ENCODE peak calls at places on chromosomes 4 and X, in eight cellular contexts. Z, E, M, D, Y, K, P and G are unnamed samples.

GRCh38 chrX:63349307-63349706 is 1.8 kb downstream of the SPIN4 start:
- DNase-seq in Z (no peak), Y (no peak), D (peak), P (peak), K (no peak), E (no peak), M (no peak), G (no peak)

GRCh38 chr4:142358656-142359055 is 487.4 kb downstream of the INPP4B start:
- DNase-seq in Y (no peak), P (peak), K (no peak), D (no peak), M (no peak), E (no peak), Z (no peak), G (no peak)

GRCh38 chrX:150454083-150454482 is 91.0 kb downstream of the MAMLD1 start:
- DNase-seq in E (no peak), D (no peak), M (no peak), K (no peak), Y (no peak), Z (no peak), P (no peak), G (no peak)

GRCh38 chr4:8771258-8771590 is 100.4 kb downstream of the HMX1 start:
- DNase-seq in P (peak), D (no peak), E (no peak), M (no peak), Y (no peak), K (no peak), Z (no peak), G (no peak)

GRCh38 chr4:187139116-187139515 is 415.5 kb upstream of the FAT1 start:
- DNase-seq in Y (no peak), P (no peak), E (no peak), K (no peak), Z (no peak), D (no peak), M (no peak), G (no peak)

GRCh38 chr4:46931981-46932380 is 22.9 kb upstream of the COX7B2 start:
- DNase-seq in D (peak), Z (peak), K (peak), M (no peak), P (peak), E (peak), Y (peak), G (no peak)

GRCh38 chr4:89316931-89317366 is 9.3 kb upstream of the GPRIN3 start:
- DNase-seq in Z (no peak), D (peak), E (peak), M (no peak), K (peak), Y (peak), P (no peak), G (no peak)

GRCh38 chr4:108113229-108113628 is 55.5 kb downstream of the LEF1 start:
- DNase-seq in K (no peak), D (no peak), M (no peak), P (no peak), Z (no peak), E (no peak), Y (no peak), G (no peak)

GRCh38 chr4:116361782-116362181 is 723.6 kb downstream of the TRAM1L1 start:
- DNase-seq in M (no peak), P (no peak), D (no peak), Y (peak), E (peak), K (peak), Z (no peak), G (no peak)

GRCh38 chr4:154004450-154004849 is 215.6 kb upstream of the SFRP2 start:
- DNase-seq in D (no peak), Z (no peak), P (no peak), E (no peak), Y (no peak), M (no peak), K (peak), G (no peak)

GRCh38 chr4:186015212-186015817 is 53.6 kb upstream of the TLR3 start:
- DNase-seq in K (no peak), M (no peak), Z (no peak), D (peak), Y (no peak), P (no peak), E (no peak), G (no peak)

GRCh38 chr4:152968806-152969394 is 32.8 kb downstream of the FHDC1 start:
- DNase-seq in Y (peak), Z (no peak), M (peak), K (peak), P (no peak), E (peak), D (peak), G (no peak)

GRCh38 chr4:73446336-73446938 is 10.4 kb downstream of the AFP start:
- DNase-seq in Z (no peak), D (peak), E (peak), Y (peak), P (peak), M (peak), K (peak), G (peak)

GRCh38 chrX:132651411-132652086 is 162.7 kb upstream of the MBNL3 start:
- DNase-seq in D (peak), Y (peak), M (peak), E (peak), P (no peak), K (peak), Z (no peak), G (no peak)

GRCh38 chr4:80187677-80188076 is 9.6 kb upstream of the PRDM8 start:
- DNase-seq in K (no peak), P (no peak), D (no peak), E (no peak), Z (no peak), M (no peak), Y (no peak), G (no peak)

GRCh38 chr4:5970381-5971076 is 47.7 kb downstream of the C4orf50 start:
- DNase-seq in Z (no peak), Y (no peak), P (no peak), M (no peak), K (no peak), D (no peak), E (no peak), G (no peak)

GRCh38 chr4:12761694-12762093 is 722.4 kb downstream of the RAB28 start:
- DNase-seq in D (no peak), P (no peak), Z (no peak), K (no peak), Y (no peak), E (no peak), M (no peak), G (no peak)

GRCh38 chr4:64581422-64581821 is 172.2 kb upstream of the TECRL start:
- DNase-seq in D (peak), Y (peak), Z (no peak), K (peak), P (no peak), M (no peak), E (peak), G (no peak)

GRCh38 chr4:3246458-3247398 is 2.2 kb upstream of the MSANTD1 start:
- DNase-seq in D (no peak), M (no peak), Z (no peak), P (no peak), K (no peak), E (no peak), Y (no peak), G (no peak)

GRCh38 chrX:78517124-78517523 is 142.0 kb downstream of the RTL3 start:
- DNase-seq in D (peak), M (no peak), P (no peak), E (peak), Z (peak), Y (peak), K (no peak), G (peak)

GRCh38 chr4:182188622-182189021 is 54.6 kb upstream of the TENM3 start:
- DNase-seq in K (peak), P (no peak), Z (no peak), Y (peak), D (no peak), E (peak), M (no peak), G (peak)

GRCh38 chrX:88560673-88561330 is 186.2 kb upstream of the CPXCR1 start:
- DNase-seq in P (no peak), D (no peak), Z (no peak), E (no peak), M (no peak), K (no peak), Y (no peak), G (no peak)
- TF ChIP-seq EZH2 in P (no peak), D (no peak), Z (no peak), E (no peak), M (no peak), K (no peak), Y (no peak), G (no peak)

GRCh38 chrX:43469391-43470054 is 186.6 kb upstream of the MAOA start:
- DNase-seq in D (no peak), K (no peak), E (no peak), P (no peak), M (no peak), Y (no peak), Z (no peak), G (no peak)

GRCh38 chrX:43474321-43474720 is 181.8 kb upstream of the MAOA start:
- DNase-seq in Z (no peak), M (peak), K (no peak), Y (no peak), P (peak), E (no peak), D (peak), G (peak)
- H2AFZ ChIP-seq in Z (no peak), M (no peak), K (no peak), Y (no peak), P (no peak), E (no peak), D (no peak), G (no peak)

GRCh38 chrX:82335772-82336171 is 1133.9 kb downstream of the SH3BGRL start:
- DNase-seq in K (no peak), M (peak), Z (no peak), P (no peak), Y (no peak), D (peak), E (no peak), G (no peak)
- TF ChIP-seq EZH2 in K (no peak), M (no peak), Z (no peak), P (no peak), Y (no peak), D (no peak), E (no peak), G (no peak)

GRCh38 chrX:11757729-11758399 is at the start of gene MSL3:
- DNase-seq in P (peak), Y (peak), K (peak), D (peak), Z (no peak), E (peak), M (peak), G (no peak)

GRCh38 chrX:11755724-11756123 is 2.3 kb upstream of the MSL3 start:
- DNase-seq in P (no peak), Y (no peak), D (peak), E (no peak), M (no peak), Z (no peak), K (no peak), G (no peak)

GRCh38 chrX:11758400-11759171 is 549 bp downstream of the MSL3 start:
- DNase-seq in P (peak), Y (peak), D (peak), E (peak), K (peak), Z (no peak), M (peak), G (peak)

GRCh38 chrX:11756354-11757318 is 1.4 kb upstream of the MSL3 start:
- DNase-seq in K (peak), P (peak), E (peak), D (peak), Y (peak), Z (no peak), M (peak), G (no peak)

GRCh38 chrX:11757397-11757728 is 674 bp upstream of the MSL3 start:
- DNase-seq in Y (no peak), M (no peak), P (no peak), D (no peak), K (no peak), Z (no peak), E (no peak), G (no peak)
- H2AFZ ChIP-seq in Y (peak), M (peak), P (no peak), D (peak), K (peak), Z (peak), E (peak), G (peak)

GRCh38 chrX:70446380-70447350 is 2.0 kb downstream of the DLG3 start:
- DNase-seq in Y (no peak), M (no peak), P (no peak), E (no peak), K (no peak), Z (no peak), D (no peak), G (no peak)

GRCh38 chrX:70442224-70442623 is 2.4 kb upstream of the DLG3 start:
- DNase-seq in K (no peak), E (no peak), Z (no peak), M (no peak), Y (no peak), D (no peak), P (no peak), G (no peak)

GRCh38 chrX:70445876-70446275 is 1.2 kb downstream of the DLG3 start:
- DNase-seq in D (no peak), M (no peak), P (no peak), Z (no peak), Y (no peak), K (no peak), E (no peak), G (no peak)

GRCh38 chrX:70444326-70445196 is at the start of gene DLG3:
- DNase-seq in E (peak), K (peak), P (peak), M (no peak), Z (no peak), D (peak), Y (no peak), G (no peak)

GRCh38 chrX:70445197-70445656 is 592 bp downstream of the DLG3 start:
- DNase-seq in E (no peak), M (no peak), Z (no peak), K (no peak), Y (no peak), D (no peak), P (peak), G (no peak)
- TF ChIP-seq EZH2 in E (no peak), M (no peak), Z (no peak), K (no peak), Y (peak), D (no peak), P (no peak), G (peak)

GRCh38 chr4:76364763-76365162 is 56.2 kb downstream of the CCDC158 start:
- DNase-seq in K (no peak), M (no peak), E (no peak), D (no peak), Y (no peak), P (no peak), Z (no peak), G (no peak)
- H2AFZ ChIP-seq in K (no peak), M (no peak), E (no peak), D (no peak), Y (no peak), P (no peak), Z (no peak), G (no peak)

GRCh38 chr4:173518419-173519102 is 11.5 kb downstream of the HAND2 start:
- DNase-seq in K (no peak), D (no peak), Y (no peak), Z (no peak), E (no peak), P (peak), M (no peak), G (no peak)

GRCh38 chr4:173519130-173520101 is 10.6 kb downstream of the HAND2 start:
- DNase-seq in P (peak), E (no peak), K (peak), D (no peak), Z (no peak), M (no peak), Y (no peak), G (no peak)

GRCh38 chr4:173515458-173515857 is 14.6 kb downstream of the HAND2 start:
- DNase-seq in Y (no peak), P (peak), D (no peak), M (no peak), E (no peak), K (no peak), Z (no peak), G (no peak)

GRCh38 chr4:173516621-173517612 is 13.1 kb downstream of the HAND2 start:
- DNase-seq in M (no peak), K (no peak), Z (no peak), E (no peak), D (no peak), Y (no peak), P (peak), G (no peak)

GRCh38 chr4:173517781-173518371 is 12.2 kb downstream of the HAND2 start:
- DNase-seq in M (no peak), Y (no peak), E (no peak), P (peak), D (no peak), Z (no peak), K (no peak), G (no peak)
- TF ChIP-seq EZH2 in M (no peak), Y (no peak), E (peak), P (peak), D (no peak), Z (no peak), K (no peak), G (peak)

GRCh38 chr4:109234596-109234995 is 67.9 kb downstream of the COL25A1 start:
- DNase-seq in E (no peak), Y (no peak), Z (no peak), M (no peak), D (no peak), K (no peak), P (no peak), G (no peak)
- H2AFZ ChIP-seq in E (no peak), Y (no peak), Z (no peak), M (no peak), D (no peak), K (no peak), P (no peak), G (no peak)